ENCODE peak calls at places on chromosome 20, in eight cellular contexts. S is naive thymus-derived CD8-positive, alpha-beta T cell; D is Right ventricle myocardium superior; A is RWPE2; X is foreskin keratinocyte; Q is T-cell; C is GM12878; N is right cardiac atrium. E is an unnamed sample.
A peak's percentile ranks its signal among the peaks of the same experiment; 100 is the strongest.

GRCh38 chr20:6562111-6562510 is 205.4 kb upstream of the BMP2 start:
- ATAC-seq in Q (no peak), C (peak; percentile 29), D (no peak), S (no peak), A (peak; percentile 67), N (no peak), X (peak; percentile 60), E (no peak)

GRCh38 chr20:57410398-57411323 is 19.5 kb downstream of the RBM38 start:
- ATAC-seq in D (no peak), S (no peak), A (no peak), Q (peak; percentile 4), X (no peak), C (peak; percentile 4), N (no peak), E (no peak)

GRCh38 chr20:51500936-51501335 is 41.6 kb downstream of the NFATC2 start:
- ATAC-seq in S (peak; percentile 73), A (no peak), N (no peak), X (peak; percentile 32), Q (peak; percentile 70), C (no peak), D (no peak), E (peak; percentile 39)

GRCh38 chr20:38167851-38168760 is 3.0 kb upstream of the TGM2 start:
- ATAC-seq in C (no peak), S (no peak), D (peak; percentile 39), A (peak; percentile 77), Q (no peak), X (peak; percentile 19), N (peak; percentile 51), E (no peak)

GRCh38 chr20:59158673-59159072 is 4.9 kb upstream of the ZNF831 start:
- ATAC-seq in S (no peak), X (no peak), D (no peak), A (no peak), C (no peak), Q (no peak), N (no peak), E (no peak)

GRCh38 chr20:64133951-64134407 is 26.6 kb upstream of the NPBWR2 start:
- ATAC-seq in X (no peak), C (peak; percentile 23), D (no peak), A (peak; percentile 30), S (no peak), N (no peak), Q (no peak), E (no peak)

GRCh38 chr20:20225325-20225724 is 142.6 kb upstream of the INSM1 start:
- ATAC-seq in Q (no peak), S (no peak), D (no peak), X (no peak), C (no peak), A (no peak), N (no peak), E (no peak)

GRCh38 chr20:35226126-35226774 is at the start of gene MMP24:
- ATAC-seq in X (no peak), S (no peak), D (no peak), C (no peak), Q (no peak), N (peak; percentile 12), A (no peak), E (no peak)

GRCh38 chr20:4233520-4233919 is 218.2 kb upstream of the RNF24 start:
- ATAC-seq in X (no peak), Q (no peak), A (no peak), C (no peak), N (no peak), S (no peak), D (no peak), E (no peak)

GRCh38 chr20:49706548-49707517 is 6.8 kb downstream of the B4GALT5 start:
- ATAC-seq in Q (no peak), D (peak; percentile 33), X (no peak), N (peak; percentile 53), S (no peak), A (peak; percentile 49), C (peak; percentile 32), E (peak; percentile 56)

GRCh38 chr20:50215917-50216316 is 25.3 kb downstream of the CEBPB start:
- ATAC-seq in N (no peak), A (peak; percentile 9), D (no peak), S (no peak), Q (no peak), C (no peak), X (peak; percentile 12), E (peak; percentile 92)

GRCh38 chr20:46199198-46199597 is 81.1 kb downstream of the CD40 start:
- ATAC-seq in S (no peak), X (peak; percentile 43), A (no peak), C (peak; percentile 45), D (peak; percentile 26), Q (peak; percentile 42), N (no peak), E (no peak)

GRCh38 chr20:1945134-1945618 is 48.7 kb downstream of the PDYN start:
- ATAC-seq in S (no peak), Q (no peak), X (no peak), N (peak; percentile 70), A (no peak), D (peak; percentile 71), C (no peak), E (no peak)

GRCh38 chr20:11912013-11912663 is 5.6 kb upstream of the BTBD3 start:
- ATAC-seq in Q (peak; percentile 40), A (no peak), N (peak; percentile 16), D (peak; percentile 44), X (peak; percentile 66), S (no peak), C (peak; percentile 80), E (peak; percentile 77)

GRCh38 chr20:19501476-19502115 is 256.5 kb upstream of the RIN2 start:
- ATAC-seq in C (no peak), N (no peak), X (no peak), A (no peak), Q (no peak), D (no peak), S (no peak), E (no peak)

GRCh38 chr20:62778601-62779416 is 17.5 kb upstream of the MRGBP start:
- ATAC-seq in A (no peak), S (no peak), C (no peak), X (no peak), D (no peak), N (no peak), Q (no peak), E (no peak)

GRCh38 chr20:51457281-51457932 is 85.1 kb downstream of the NFATC2 start:
- ATAC-seq in A (peak; percentile 62), N (peak; percentile 69), Q (no peak), S (no peak), D (peak; percentile 47), C (no peak), X (peak; percentile 67), E (peak; percentile 75)

GRCh38 chr20:10716855-10717254 is 43.1 kb upstream of the JAG1 start:
- ATAC-seq in Q (no peak), S (no peak), A (peak; percentile 39), X (no peak), N (no peak), C (no peak), D (peak; percentile 25), E (no peak)

GRCh38 chr20:37436527-37436926 is 84.5 kb upstream of the NNAT start:
- ATAC-seq in N (no peak), S (no peak), Q (no peak), X (no peak), C (no peak), D (no peak), A (no peak), E (no peak)